ENCODE peak calls at places on chromosomes 4 and X, in six cellular contexts. Z is IMR-90, O is right lobe of liver, Y is stomach, P is transverse colon, H is vagina. K is an unnamed sample. For H3K27me3, the result is how much of the 10 kb centered on the place peaks cover.

GRCh38 chrX:114800719-114801118 is 216.7 kb downstream of the IL13RA2 start:
- DNase-seq in P (no peak), H (no peak), Z (peak), Y (no peak), O (no peak), K (no peak)

GRCh38 chr4:122826596-122827257 is at the start of gene FGF2:
- DNase-seq in P (peak), Y (peak), O (peak), Z (peak), H (no peak), K (peak)

GRCh38 chrX:20267924-20268701 is 1.4 kb upstream of the RPS6KA3 start:
- DNase-seq in H (no peak), P (peak), Z (no peak), Y (peak), O (peak), K (peak)

GRCh38 chr4:100986360-100986868 is 360.9 kb downstream of the PPP3CA start:
- DNase-seq in P (no peak), Y (no peak), O (peak), H (no peak), Z (no peak), K (peak)

GRCh38 chr4:184396570-184397515 is 77.5 kb downstream of the IRF2 start:
- DNase-seq in H (no peak), O (peak), P (no peak), Z (no peak), Y (no peak), K (no peak)

GRCh38 chrX:40550069-40550468 is 30.7 kb upstream of the ATP6AP2 start:
- DNase-seq in P (no peak), H (no peak), Y (no peak), Z (no peak), O (no peak), K (no peak)

GRCh38 chrX:7202206-7202605 is 54.3 kb upstream of the PUDP start:
- DNase-seq in H (no peak), O (no peak), P (no peak), Y (no peak), Z (no peak), K (no peak)

GRCh38 chr4:76966024-76966579 is 16.6 kb downstream of the SEPTIN11 start:
- DNase-seq in H (no peak), Z (no peak), Y (no peak), O (no peak), P (no peak), K (no peak)

GRCh38 chr4:139665690-139666529 is at the start of gene MGST2:
- DNase-seq in Y (peak), Z (peak), P (peak), H (no peak), O (peak), K (peak)

GRCh38 chr4:159384619-159385018 is 281.7 kb downstream of the RAPGEF2 start:
- DNase-seq in O (no peak), P (no peak), H (no peak), Y (no peak), Z (no peak), K (no peak)

GRCh38 chr4:128863314-128864075 is 54.0 kb downstream of the JADE1 start:
- DNase-seq in Y (peak), Z (peak), H (no peak), P (peak), O (peak), K (peak)

GRCh38 chr4:62301500-62301899 is 1101.4 kb downstream of the ADGRL3 start:
- DNase-seq in P (no peak), H (no peak), Z (no peak), O (no peak), Y (no peak), K (no peak)

GRCh38 chr4:146370841-146371240 is 150.9 kb downstream of the SLC10A7 start:
- DNase-seq in P (no peak), Y (no peak), Z (peak), O (no peak), H (no peak), K (no peak)

GRCh38 chr4:106978046-106978774 is 57.9 kb downstream of the DKK2 start:
- DNase-seq in O (no peak), P (no peak), Y (no peak), H (no peak), Z (no peak), K (no peak)

GRCh38 chr4:73453701-73454005 is 17.6 kb downstream of the AFP start:
- DNase-seq in Z (no peak), O (no peak), Y (no peak), P (no peak), H (no peak), K (no peak)

GRCh38 chrX:47247206-47247998 is 14.6 kb downstream of the USP11 start:
- DNase-seq in Y (no peak), O (no peak), H (no peak), P (no peak), Z (peak), K (peak)

GRCh38 chrX:24294619-24295018 is 19.2 kb downstream of the SUPT20HL2 start:
- DNase-seq in H (no peak), Z (no peak), Y (no peak), O (no peak), P (peak), K (no peak)

GRCh38 chrX:72498782-72499181 is 73.9 kb downstream of the HDAC8 start:
- DNase-seq in Z (no peak), H (no peak), Y (no peak), P (no peak), O (no peak), K (no peak)

GRCh38 chr4:1112174-1112820 is 1.1 kb downstream of the RNF212 start:
- DNase-seq in H (no peak), O (no peak), Y (no peak), Z (no peak), P (no peak), K (no peak)

GRCh38 chrX:119292445-119292844 is 56.4 kb downstream of the PGRMC1 start:
- DNase-seq in Y (no peak), P (no peak), H (no peak), O (no peak), Z (no peak), K (no peak)

GRCh38 chr4:145302725-145303124 is 122.3 kb upstream of the OTUD4 start:
- DNase-seq in O (no peak), Z (no peak), P (no peak), H (no peak), Y (no peak), K (no peak)

GRCh38 chr4:105714071-105714521 is 5.5 kb downstream of the GSTCD start:
- DNase-seq in H (no peak), P (no peak), O (no peak), Y (no peak), Z (no peak), K (no peak)

GRCh38 chr4:186260504-186261448 is 5.2 kb upstream of the F11 start:
- DNase-seq in P (no peak), Z (peak), H (no peak), O (peak), Y (no peak), K (no peak)

GRCh38 chr4:80189956-80190671 is 7.2 kb upstream of the PRDM8 start:
- DNase-seq in Y (no peak), Z (peak), H (no peak), P (no peak), O (no peak), K (no peak)

GRCh38 chrX:119790977-119791436 is 423 bp downstream of the RPL39 start:
- DNase-seq in P (peak), Z (peak), Y (no peak), O (peak), H (no peak), K (no peak)

GRCh38 chrX:34404386-34405070 is 252.6 kb downstream of the TMEM47 start:
- DNase-seq in H (no peak), P (no peak), O (peak), Y (no peak), Z (no peak), K (no peak)

GRCh38 chr4:17166954-17167353 is 268.5 kb upstream of the LDB2 start:
- DNase-seq in Y (no peak), H (no peak), P (no peak), Z (no peak), O (no peak), K (no peak)

GRCh38 chr4:109303141-109303499 is 662 bp upstream of the COL25A1 start:
- DNase-seq in Z (no peak), O (no peak), Y (no peak), P (no peak), H (no peak), K (no peak)

GRCh38 chr4:103645991-103646390 is 73.8 kb downstream of the TACR3 start:
- DNase-seq in Z (no peak), P (no peak), O (no peak), H (no peak), Y (no peak), K (no peak)

GRCh38 chrX:19931146-19931545 is 43.7 kb upstream of the SH3KBP1 start:
- DNase-seq in Z (no peak), P (no peak), H (no peak), Y (no peak), O (no peak), K (no peak)

GRCh38 chrX:19640693-19641374 is 125.5 kb upstream of the MAP3K15 start:
- DNase-seq in Z (no peak), O (no peak), Y (no peak), P (no peak), H (no peak), K (no peak)

GRCh38 chr4:51866835-51867234 is 23.9 kb downstream of the DCUN1D4 start:
- DNase-seq in H (no peak), P (no peak), Y (no peak), O (no peak), Z (no peak), K (no peak)

GRCh38 chr4:185086053-185086452 is 57.0 kb upstream of the SLC25A4 start:
- DNase-seq in O (no peak), Z (no peak), H (no peak), Y (no peak), P (no peak), K (no peak)

GRCh38 chr4:909821-910220 is 22.3 kb downstream of the GAK start:
- DNase-seq in Z (no peak), O (no peak), P (no peak), H (no peak), Y (no peak), K (peak)

GRCh38 chr4:113593400-113594230 is 167.9 kb downstream of the CAMK2D start:
- DNase-seq in O (no peak), Z (no peak), Y (no peak), H (no peak), P (no peak), K (no peak)

GRCh38 chr4:187663076-187663475 is 332.5 kb upstream of the ZFP42 start:
- DNase-seq in H (no peak), Y (no peak), Z (peak), O (no peak), P (no peak), K (no peak)

GRCh38 chr4:187666634-187667033 is 328.9 kb upstream of the ZFP42 start:
- DNase-seq in Z (peak), H (no peak), O (no peak), Y (no peak), P (no peak), K (no peak)

GRCh38 chr4:187664011-187664410 is 331.6 kb upstream of the ZFP42 start:
- DNase-seq in Z (no peak), H (no peak), Y (no peak), P (no peak), O (no peak), K (no peak)

GRCh38 chr4:187667095-187667494 is 328.5 kb upstream of the ZFP42 start:
- DNase-seq in O (no peak), H (no peak), Z (no peak), Y (no peak), P (no peak), K (no peak)

GRCh38 chr4:187668683-187669082 is 326.9 kb upstream of the ZFP42 start:
- DNase-seq in Y (no peak), H (no peak), O (no peak), Z (peak), P (no peak), K (no peak)
- H3K27me3 ChIP-seq in Y (under half), H (under half), O (under half), Z (under half), P (under half), K (under half)

GRCh38 chrX:71367396-71367795 is 1.2 kb downstream of the TAF1 start:
- DNase-seq in P (no peak), Y (no peak), Z (no peak), H (no peak), O (no peak), K (no peak)

GRCh38 chrX:71365876-71366673 is at the start of gene TAF1:
- DNase-seq in P (peak), Y (peak), O (peak), H (peak), Z (peak), K (peak)

GRCh38 chrX:71372388-71372787 is 6.2 kb downstream of the TAF1 start:
- DNase-seq in Y (no peak), H (no peak), O (no peak), Z (no peak), P (no peak), K (no peak)

GRCh38 chrX:71364221-71364620 is 1.9 kb upstream of the TAF1 start:
- DNase-seq in O (no peak), H (no peak), P (no peak), Y (no peak), Z (no peak), K (no peak)

GRCh38 chrX:71366674-71367256 is 608 bp downstream of the TAF1 start:
- DNase-seq in Y (no peak), Z (peak), O (no peak), H (no peak), P (peak), K (peak)
- TF ChIP-seq POLR2A in Y (no peak), Z (peak), O (no peak), H (no peak), P (no peak), K (no peak)

DNA sequence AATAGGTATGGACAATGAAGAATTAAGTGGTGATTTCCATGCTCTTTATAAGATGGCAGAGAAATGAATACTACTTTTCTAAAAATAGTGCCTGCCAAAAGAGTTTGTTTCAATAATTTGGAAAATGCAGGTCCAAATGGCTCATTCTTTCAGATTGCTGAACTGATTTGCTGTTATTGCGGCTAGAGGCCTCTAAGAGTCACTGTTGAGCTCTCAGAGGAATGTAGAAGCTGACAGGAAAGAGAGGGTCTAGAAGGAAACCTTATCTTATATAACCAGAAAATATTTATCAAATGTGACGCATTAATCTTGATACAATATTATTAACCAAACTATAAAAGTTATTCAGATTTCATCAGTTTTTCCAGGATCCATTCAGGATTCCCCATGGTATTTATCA is 65.7 kb upstream of the PAGE1 start:
- DNase-seq in P (no peak), O (no peak), H (no peak), Y (no peak), Z (peak), K (no peak)
- TF ChIP-seq CTCF in P (peak), O (peak), H (no peak), Y (peak), Z (peak), K (peak)

GRCh38 chr4:15935504-15936392 is 2.8 kb downstream of the FGFBP1 start:
- DNase-seq in Z (peak), Y (no peak), P (no peak), O (no peak), H (no peak), K (no peak)
- H3K27me3 ChIP-seq in Z (under half), Y (under half), P (under half), O (under half), H (under half), K (under half)

GRCh38 chrX:71365356-71365875 is 741 bp upstream of the TAF1 start:
- DNase-seq in P (no peak), Y (no peak), O (no peak), Z (no peak), H (no peak), K (no peak)
- TF ChIP-seq POLR2A in P (no peak), Y (peak), O (no peak), Z (peak), H (peak), K (peak)

DNA sequence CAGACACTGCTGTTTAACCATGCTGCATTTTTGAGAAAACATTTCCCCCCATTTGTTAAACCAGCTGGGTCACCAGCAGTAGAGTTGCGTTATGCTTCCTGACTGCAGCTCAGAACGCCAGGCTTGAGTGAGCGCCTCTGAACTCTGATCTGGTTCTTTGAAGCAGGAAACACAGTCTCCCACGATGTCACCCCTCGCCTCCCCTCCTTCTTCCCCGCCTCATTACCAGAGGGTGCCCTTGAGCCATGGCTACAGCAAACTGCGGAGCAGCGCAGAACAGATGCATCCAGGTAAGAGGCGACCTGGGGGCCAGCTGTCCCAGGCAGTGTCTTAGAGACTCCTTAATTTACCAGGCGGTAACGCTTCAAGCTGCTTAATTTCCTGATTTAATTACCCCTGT is 78.4 kb downstream of the REPS2 start:
- DNase-seq in P (peak), Z (no peak), O (no peak), Y (no peak), H (no peak), K (no peak)
- TF ChIP-seq CTCF in P (no peak), Z (no peak), O (no peak), Y (no peak), H (no peak), K (no peak)

K was measured in spleen.